ENCODE peak calls at places on chromosome 2, in four cellular contexts. D is K562, L is HepG2, H is SK-N-SH. F is an unnamed sample.

GRCh38 chr2:200466703-200467418 is 43.0 kb downstream of the KCTD18 start:
- DNase-seq in D (no peak), L (no peak), H (no peak), F (no peak)

GRCh38 chr2:175792199-175792598 is 209.9 kb downstream of the LNPK start:
- DNase-seq in D (no peak), L (no peak), H (no peak), F (no peak)

GRCh38 chr2:234422895-234423505 is 73.9 kb downstream of the ARL4C start:
- DNase-seq in D (no peak), L (no peak), H (no peak), F (no peak)

GRCh38 chr2:111642576-111643327 is 241.2 kb downstream of the ANAPC1 start:
- DNase-seq in D (no peak), L (no peak), H (no peak), F (no peak)

GRCh38 chr2:105243961-105244360 is 2.4 kb downstream of the GPR45 start:
- DNase-seq in D (peak), L (peak), H (peak), F (peak)

GRCh38 chr2:213172641-213173040 is 21.2 kb upstream of the IKZF2 start:
- DNase-seq in D (no peak), L (no peak), H (no peak), F (no peak)

GRCh38 chr2:168237741-168238140 is 9.7 kb downstream of the STK39 start:
- DNase-seq in D (no peak), L (no peak), H (no peak), F (no peak)

GRCh38 chr2:200330351-200331120 is 24.0 kb downstream of the SPATS2L start:
- DNase-seq in D (no peak), L (no peak), H (no peak), F (no peak)

GRCh38 chr2:43519711-43520221 is 76.1 kb downstream of the THADA start:
- DNase-seq in D (no peak), L (no peak), H (no peak), F (no peak)

GRCh38 chr2:204871246-204871953 is 326.1 kb downstream of the PARD3B start:
- DNase-seq in D (no peak), L (peak), H (peak), F (no peak)

GRCh38 chr2:150566289-150566688 is 78.8 kb upstream of the RND3 start:
- DNase-seq in D (no peak), L (no peak), H (no peak), F (no peak)

GRCh38 chr2:97812916-97813315 is 99.5 kb downstream of the ZAP70 start:
- DNase-seq in D (no peak), L (no peak), H (no peak), F (no peak)

GRCh38 chr2:20633001-20633400 is 17.9 kb downstream of the HS1BP3 start:
- DNase-seq in D (no peak), L (no peak), H (no peak), F (no peak)

GRCh38 chr2:107776333-107776732 is 50.4 kb upstream of the RGPD4 start:
- DNase-seq in D (no peak), L (no peak), H (no peak), F (no peak)

GRCh38 chr2:28250006-28250405 is 142.7 kb upstream of the FOSL2 start:
- DNase-seq in D (no peak), L (no peak), H (no peak), F (no peak)

GRCh38 chr2:120502357-120502756 is 156.4 kb downstream of the INHBB start:
- DNase-seq in D (no peak), L (no peak), H (no peak), F (no peak)

GRCh38 chr2:119721043-119721442 is 38.7 kb upstream of the PTPN4 start:
- DNase-seq in D (no peak), L (no peak), H (no peak), F (no peak)

GRCh38 chr2:227703280-227703732 is 14.5 kb downstream of the SLC19A3 start:
- DNase-seq in D (no peak), L (peak), H (no peak), F (no peak)

GRCh38 chr2:165067958-165068612 is 112.8 kb upstream of the SLC38A11 start:
- DNase-seq in D (no peak), L (no peak), H (peak), F (peak)

GRCh38 chr2:8197101-8197500 is 484.8 kb upstream of the ID2 start:
- DNase-seq in D (no peak), L (no peak), H (no peak), F (no peak)

GRCh38 chr2:152623076-152623740 is 94.1 kb downstream of the PRPF40A start:
- DNase-seq in D (no peak), L (no peak), H (no peak), F (no peak)

GRCh38 chr2:65458999-65459398 is 26.6 kb upstream of the SPRED2 start:
- DNase-seq in D (no peak), L (no peak), H (no peak), F (no peak)

GRCh38 chr2:174778479-174778962 is 14.2 kb upstream of the CHRNA1 start:
- DNase-seq in D (no peak), L (peak), H (no peak), F (no peak)

GRCh38 chr2:105556366-105556765 is 157.5 kb upstream of the FHL2 start:
- DNase-seq in D (no peak), L (no peak), H (no peak), F (no peak)

GRCh38 chr2:232576995-232577394 is 26.5 kb downstream of the EIF4E2 start:
- DNase-seq in D (no peak), L (no peak), H (no peak), F (no peak)

GRCh38 chr2:23620841-23621341 is 235.9 kb downstream of the KLHL29 start:
- DNase-seq in D (no peak), L (no peak), H (peak), F (no peak)

GRCh38 chr2:98870516-98871158 is 65.4 kb downstream of the CRACDL start:
- DNase-seq in D (no peak), L (no peak), H (no peak), F (peak)

GRCh38 chr2:39413063-39413722 is 23.9 kb downstream of the MAP4K3 start:
- DNase-seq in D (no peak), L (peak), H (no peak), F (no peak)

GRCh38 chr2:216934151-216934550 is 74.3 kb upstream of the TNP1 start:
- DNase-seq in D (no peak), L (no peak), H (no peak), F (no peak)

GRCh38 chr2:120177973-120178372 is 45.2 kb downstream of the TMEM185B start:
- DNase-seq in D (no peak), L (no peak), H (no peak), F (no peak)

DNA sequence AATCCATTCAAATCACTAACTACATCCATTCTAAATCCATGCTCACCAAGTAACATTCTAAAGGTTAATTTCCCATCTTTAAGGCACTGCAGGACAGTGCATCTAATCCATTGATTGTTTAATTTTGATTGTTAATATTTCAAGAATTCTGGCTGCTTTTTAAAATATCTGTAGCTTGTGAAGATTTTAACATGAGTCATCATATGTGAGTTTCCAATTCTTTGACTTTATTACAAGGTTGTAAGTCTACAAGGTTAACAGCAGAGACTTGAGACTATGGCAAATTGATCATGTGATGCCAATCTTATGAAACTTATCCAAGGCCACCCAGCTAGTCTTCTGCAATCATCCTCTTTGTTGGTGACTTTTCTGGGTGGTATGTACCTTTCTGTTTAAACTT is 349.2 kb upstream of the ZC3H15 start:
- DNase-seq in D (no peak), L (no peak), H (no peak), F (no peak)
- TF ChIP-seq FOXJ3 in D (no peak), L (no peak), H (no peak), F (no peak)

DNA sequence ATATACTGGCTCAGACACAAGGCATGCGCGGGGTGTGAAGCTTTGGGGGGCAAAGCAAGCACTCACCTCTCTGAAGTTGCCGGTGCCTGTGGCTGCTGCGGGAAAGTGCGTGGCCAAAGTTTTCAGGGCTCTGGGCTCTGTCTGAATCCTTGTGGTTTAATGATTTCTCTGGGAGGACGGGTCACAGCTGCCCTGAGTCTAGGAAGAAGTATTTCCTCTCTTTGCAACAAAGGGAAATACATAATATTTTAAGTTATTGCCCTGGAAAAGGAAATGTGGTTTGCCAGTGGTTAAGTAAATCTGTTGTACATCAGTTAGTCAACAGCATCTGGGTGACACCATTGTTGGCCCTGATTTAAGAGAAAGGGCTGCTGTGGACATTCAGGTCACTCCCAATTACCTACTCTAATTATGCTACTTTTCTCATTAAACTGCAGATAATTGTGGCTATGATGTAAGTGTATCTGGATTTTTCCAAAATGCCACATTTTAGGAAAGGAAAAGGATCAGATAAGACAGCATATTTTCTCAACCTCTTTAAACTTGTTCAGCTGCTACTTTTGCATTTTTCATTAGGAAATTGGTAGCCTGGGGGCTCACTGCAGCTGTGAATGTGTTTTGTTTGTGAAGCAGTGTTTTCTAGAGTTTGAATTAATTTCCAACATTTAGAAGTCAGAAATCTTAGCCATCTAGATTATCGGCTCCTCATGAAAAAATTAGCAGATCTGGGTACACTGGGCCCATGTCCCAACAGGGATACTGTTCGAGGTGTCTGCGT is 56.5 kb upstream of the ZDBF2 start:
- DNase-seq in D (no peak), L (no peak), H (peak), F (no peak)
- TF ChIP-seq FOXJ3 in D (no peak), L (no peak), H (peak), F (no peak)

DNA sequence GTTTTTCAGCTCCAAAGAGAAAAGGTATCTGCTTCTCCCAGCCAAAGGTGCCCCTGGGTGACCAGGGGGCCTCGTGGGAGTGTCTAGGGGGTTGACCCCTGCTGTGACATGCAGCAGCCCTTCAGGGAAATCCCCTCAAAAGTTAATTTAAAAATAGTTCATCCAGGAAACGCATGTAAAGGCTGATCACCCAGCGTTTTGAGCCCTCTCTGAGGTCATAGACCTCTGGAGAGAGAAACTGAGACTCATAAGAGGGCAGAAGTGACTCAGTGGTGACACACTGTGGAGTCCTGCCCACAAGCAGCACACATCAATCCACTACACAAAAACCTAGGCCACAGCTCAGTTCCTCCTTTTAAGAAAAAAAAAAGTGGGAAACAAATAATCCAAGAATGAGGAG is 11.9 kb downstream of the GAL3ST2 start:
- DNase-seq in D (no peak), L (no peak), H (no peak), F (no peak)
- TF ChIP-seq FOXJ3 in D (no peak), L (no peak), H (no peak), F (no peak)

DNA sequence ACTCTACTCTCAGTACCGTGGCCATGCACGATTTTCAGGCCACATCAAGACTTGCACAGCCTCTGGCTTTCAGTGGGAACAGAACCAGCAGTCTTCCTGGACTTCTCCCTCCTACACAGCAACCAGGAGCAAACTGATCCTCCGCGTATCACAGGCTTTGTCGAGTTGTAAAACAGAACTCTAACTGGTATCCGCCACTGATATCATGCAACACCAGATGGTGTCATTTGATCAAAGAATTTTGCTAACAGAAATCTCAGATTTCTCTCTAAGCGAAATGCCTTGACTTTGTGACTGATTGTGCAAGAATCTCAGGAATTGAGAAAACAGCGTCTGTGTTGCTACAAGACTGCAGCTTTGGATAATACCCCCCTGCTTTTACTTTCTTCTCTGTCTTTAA is 85.7 kb downstream of the COPS8 start:
- DNase-seq in D (no peak), L (no peak), H (no peak), F (no peak)
- TF ChIP-seq FOXJ3 in D (no peak), L (no peak), H (no peak), F (no peak)

GRCh38 chr2:133270550-133270949 is 297.7 kb downstream of the NCKAP5 start:
- DNase-seq in D (no peak), L (no peak), H (no peak), F (no peak)

GRCh38 chr2:133271105-133271504 is 297.2 kb downstream of the NCKAP5 start:
- DNase-seq in D (no peak), L (no peak), H (no peak), F (no peak)

GRCh38 chr2:133266075-133266925 is 302.0 kb downstream of the NCKAP5 start:
- DNase-seq in D (no peak), L (no peak), H (peak), F (peak)

GRCh38 chr2:133264951-133265949 is 303.0 kb downstream of the NCKAP5 start:
- DNase-seq in D (no peak), L (no peak), H (peak), F (peak)

DNA sequence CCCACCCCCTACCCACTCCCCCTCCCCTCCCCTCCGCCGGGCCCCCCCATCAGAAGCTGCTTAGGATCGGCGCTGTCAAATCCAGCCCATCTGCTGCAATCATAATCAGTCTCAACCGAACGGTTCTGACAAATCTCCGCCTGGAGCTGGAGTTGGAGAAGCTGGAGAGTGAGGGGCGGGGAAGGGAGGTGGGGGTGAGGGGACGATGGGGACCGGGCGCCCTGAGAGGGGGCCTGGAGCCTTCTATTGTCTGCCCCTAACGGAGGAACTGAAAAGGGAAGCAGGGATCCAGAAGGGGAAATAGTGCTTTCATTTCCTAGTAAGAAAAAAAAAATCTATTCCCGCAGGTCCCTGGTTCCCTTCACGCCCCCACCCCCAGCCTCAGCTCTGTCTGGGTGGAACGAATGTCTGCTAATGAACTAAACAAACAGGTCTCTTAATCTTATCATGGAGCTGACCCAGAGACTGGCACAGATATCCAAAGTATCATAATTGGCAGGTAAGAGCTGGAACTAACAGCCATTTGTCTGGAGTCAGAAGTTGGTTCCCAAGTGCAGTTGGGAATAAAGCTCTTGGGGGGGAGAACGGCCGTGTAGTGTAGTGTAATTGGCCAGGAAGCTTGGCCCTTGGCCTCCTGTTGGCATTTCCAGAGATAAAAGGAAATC is 301.2 kb downstream of the NCKAP5 start:
- DNase-seq in D (no peak), L (no peak), H (peak), F (peak)
- TF ChIP-seq FOXJ3 in D (no peak), L (no peak), H (no peak), F (no peak)

DNA sequence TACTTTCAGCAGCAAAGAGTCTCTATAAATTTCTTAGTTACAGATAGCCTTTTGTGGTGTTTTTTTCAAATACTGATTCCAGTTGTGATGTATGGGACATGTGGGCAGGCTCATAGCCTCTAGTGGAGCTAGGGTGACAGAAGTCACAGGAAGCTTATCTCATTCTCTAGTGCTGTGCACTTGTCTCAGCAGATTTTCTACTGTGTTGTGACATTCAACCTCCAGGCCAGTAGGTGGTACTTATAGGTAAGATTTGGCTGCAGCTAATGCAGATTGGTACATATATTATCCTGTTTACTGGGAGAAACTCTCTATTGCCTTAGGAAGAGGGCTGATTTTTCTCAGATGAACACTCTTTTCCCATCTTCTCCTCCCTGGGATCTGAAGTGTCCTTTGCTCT is 176.2 kb downstream of the CALCRL start:
- DNase-seq in D (no peak), L (no peak), H (no peak), F (no peak)
- TF ChIP-seq FOXJ3 in D (no peak), L (no peak), H (no peak), F (no peak)

F was measured in WTC11.